ENCODE peak calls at places on chromosomes 7 and 10, in four cellular contexts. N is mesendoderm, A is IMR-90, D is H1. F is an unnamed sample.
A peak's percentile ranks its signal among the peaks of the same experiment; 100 is the strongest.

GRCh38 chr10:117047947-117048346 is 43.0 kb upstream of the SHTN1 start:
- DNase-seq in D (no peak), N (no peak), A (no peak), F (no peak)

GRCh38 chr7:96052860-96053452 is 268.9 kb downstream of the SLC25A13 start:
- DNase-seq in A (no peak), N (no peak), D (no peak), F (no peak)

GRCh38 chr7:2019693-2020511 is 212.8 kb downstream of the MAD1L1 start:
- DNase-seq in N (peak; percentile 25), D (no peak), A (peak; percentile 97), F (no peak)

GRCh38 chr10:115045516-115045915 is 47.6 kb upstream of the ATRNL1 start:
- DNase-seq in D (no peak), A (no peak), N (no peak), F (no peak)

GRCh38 chr7:44294325-44295069 is 30.9 kb downstream of the CAMK2B start:
- DNase-seq in A (no peak), D (no peak), N (no peak), F (no peak)

GRCh38 chr7:47349401-47349800 is 232.5 kb downstream of the TNS3 start:
- DNase-seq in N (no peak), A (no peak), D (no peak), F (no peak)

GRCh38 chr10:129968020-129968861 is 4.2 kb upstream of the EBF3 start:
- DNase-seq in D (no peak), A (no peak), N (no peak), F (no peak)

GRCh38 chr7:22185559-22185958 is 171.4 kb downstream of the RAPGEF5 start:
- DNase-seq in A (no peak), D (no peak), N (no peak), F (no peak)

GRCh38 chr7:115299379-115300038 is 377.6 kb downstream of the MDFIC start:
- DNase-seq in D (peak; percentile 3), N (peak; percentile 3), A (no peak), F (no peak)

GRCh38 chr7:84049034-84049433 is 145.6 kb downstream of the SEMA3A start:
- DNase-seq in N (no peak), D (no peak), A (no peak), F (no peak)

GRCh38 chr10:132849546-132850031 is 63.6 kb upstream of the NKX6-2 start:
- DNase-seq in A (no peak), D (no peak), N (no peak), F (peak; percentile 28)

GRCh38 chr7:43594020-43594419 is 11.1 kb downstream of the STK17A start:
- DNase-seq in D (no peak), N (no peak), A (no peak), F (no peak)

GRCh38 chr10:87636313-87636915 is 23.3 kb upstream of the PAPSS2 start:
- DNase-seq in N (no peak), D (no peak), A (no peak), F (no peak)

GRCh38 chr7:155796381-155797261 is 15.6 kb downstream of the SHH start:
- DNase-seq in A (no peak), D (no peak), N (peak; percentile 40), F (peak; percentile 81)

GRCh38 chr7:417625-417889 is 102.1 kb downstream of the PDGFA start:
- DNase-seq in A (no peak), D (no peak), N (no peak), F (no peak)

GRCh38 chr10:45550903-45551302 is 121.7 kb downstream of the ZFAND4 start:
- DNase-seq in N (no peak), A (peak; percentile 10), D (no peak), F (no peak)

GRCh38 chr10:13784067-13784466 is 197.3 kb downstream of the PRPF18 start:
- DNase-seq in D (no peak), N (peak; percentile 62), A (peak; percentile 64), F (peak; percentile 41)

GRCh38 chr10:6416892-6417512 is 163.1 kb downstream of the PRKCQ start:
- DNase-seq in N (peak; percentile 88), D (no peak), A (peak; percentile 57), F (no peak)

GRCh38 chr10:76618641-76619040 is 1019.0 kb downstream of the KCNMA1 start:
- DNase-seq in N (no peak), D (no peak), A (no peak), F (no peak)

GRCh38 chr10:63738410-63738809 is 217.2 kb downstream of the REEP3 start:
- DNase-seq in D (no peak), N (peak; percentile 79), A (peak; percentile 59), F (no peak)

GRCh38 chr7:98250789-98251188 is 1.2 kb downstream of the TECPR1 start:
- DNase-seq in A (no peak), N (peak; percentile 36), D (no peak), F (no peak)

GRCh38 chr7:127253289-127254162 is 785 bp upstream of the GRM8 start:
- DNase-seq in N (peak; percentile 79), A (peak; percentile 31), D (peak; percentile 34), F (peak; percentile 80)

GRCh38 chr10:77877461-77878344 is 48.9 kb downstream of the DLG5 start:
- DNase-seq in N (peak; percentile 99), A (peak; percentile 82), D (peak; percentile 72), F (peak; percentile 93)

GRCh38 chr10:6426317-6426716 is 153.8 kb downstream of the PRKCQ start:
- DNase-seq in A (no peak), D (no peak), N (no peak), F (no peak)

GRCh38 chr7:42219447-42219846 is 17.6 kb downstream of the GLI3 start:
- DNase-seq in A (no peak), D (no peak), N (no peak), F (no peak)

GRCh38 chr10:72417971-72418370 is 63.3 kb upstream of the DNAJB12 start:
- DNase-seq in A (no peak), D (no peak), N (peak; percentile 52), F (no peak)

GRCh38 chr7:157077986-157078644 is 60.6 kb upstream of the UBE3C start:
- DNase-seq in N (peak; percentile 11), D (no peak), A (no peak), F (peak; percentile 60)
- H2BK15ac ChIP-seq in N (no peak overlapping the region), D (peak overlapping the region; percentile 72), A (no peak overlapping the region), F (no peak overlapping the region)

GRCh38 chr7:136302049-136302448 is 324.9 kb upstream of the MTPN start:
- DNase-seq in D (no peak), A (no peak), N (no peak), F (no peak)
- H4K5ac ChIP-seq in D (no peak overlapping the region), A (no peak overlapping the region), N (no peak overlapping the region), F (no peak overlapping the region)

GRCh38 chr10:21423850-21424249 is 101.6 kb downstream of the SKIDA1 start:
- DNase-seq in N (no peak), D (no peak), A (no peak), F (no peak)

GRCh38 chr10:21421016-21421415 is 104.5 kb downstream of the SKIDA1 start:
- DNase-seq in A (no peak), D (no peak), N (no peak), F (no peak)

GRCh38 chr10:21421794-21422193 is 103.7 kb downstream of the SKIDA1 start:
- DNase-seq in D (no peak), N (no peak), A (no peak), F (no peak)

GRCh38 chr10:21424511-21424910 is 101.0 kb downstream of the SKIDA1 start:
- DNase-seq in N (no peak), D (no peak), A (peak; percentile 61), F (no peak)

GRCh38 chr10:21423338-21423737 is 102.1 kb downstream of the SKIDA1 start:
- DNase-seq in A (no peak), N (no peak), D (no peak), F (no peak)
- H3K18ac ChIP-seq in A (no peak overlapping the region), N (no peak overlapping the region), D (no peak overlapping the region), F (no peak overlapping the region)

GRCh38 chr10:61832866-61833481 is 68.5 kb upstream of the ARID5B start:
- DNase-seq in N (no peak), D (no peak), A (peak; percentile 40), F (no peak)

GRCh38 chr10:61830072-61830845 is 71.2 kb upstream of the ARID5B start:
- DNase-seq in D (no peak), N (no peak), A (no peak), F (no peak)

GRCh38 chr10:61828034-61828433 is 73.5 kb upstream of the ARID5B start:
- DNase-seq in D (no peak), A (no peak), N (no peak), F (no peak)

GRCh38 chr10:61828788-61829187 is 72.7 kb upstream of the ARID5B start:
- DNase-seq in A (no peak), N (no peak), D (no peak), F (no peak)

DNA sequence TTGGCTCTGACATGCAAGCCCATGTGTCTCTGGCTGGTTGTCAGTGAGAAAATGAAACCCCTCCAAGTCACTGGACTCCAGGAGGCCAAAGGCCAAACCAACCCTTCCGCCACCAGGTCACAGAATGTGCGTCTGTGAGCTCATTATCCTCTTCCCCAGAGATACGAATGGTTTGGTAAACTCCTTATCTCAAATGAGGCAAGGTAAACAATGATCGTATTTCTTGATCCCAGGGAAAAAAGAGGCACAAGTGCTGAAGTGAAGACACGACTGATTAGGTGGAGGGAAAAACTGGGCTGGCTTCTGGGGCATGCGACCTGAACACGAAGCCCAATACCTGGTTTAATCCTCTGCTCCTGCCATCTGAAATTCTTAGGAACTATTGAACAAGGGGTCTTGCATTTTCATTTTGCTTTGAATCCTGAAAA is 70.6 kb upstream of the ARID5B start:
- DNase-seq in D (no peak), A (no peak), N (no peak), F (no peak)
- H2BK15ac ChIP-seq in D (no peak overlapping the region), A (peak overlapping the region; percentile 44), N (no peak overlapping the region), F (no peak overlapping the region)

GRCh38 chr10:95440756-95441546 is 120.2 kb downstream of the SORBS1 start:
- DNase-seq in A (no peak), N (no peak), D (no peak), F (no peak)
- H4K5ac ChIP-seq in A (no peak overlapping the region), N (no peak overlapping the region), D (no peak overlapping the region), F (no peak overlapping the region)

GRCh38 chr10:126235979-126236851 is 152.1 kb downstream of the ADAM12 start:
- DNase-seq in D (no peak), N (no peak), A (no peak), F (no peak)
- H3K18ac ChIP-seq in D (no peak overlapping the region), N (no peak overlapping the region), A (no peak overlapping the region), F (no peak overlapping the region)

DNA sequence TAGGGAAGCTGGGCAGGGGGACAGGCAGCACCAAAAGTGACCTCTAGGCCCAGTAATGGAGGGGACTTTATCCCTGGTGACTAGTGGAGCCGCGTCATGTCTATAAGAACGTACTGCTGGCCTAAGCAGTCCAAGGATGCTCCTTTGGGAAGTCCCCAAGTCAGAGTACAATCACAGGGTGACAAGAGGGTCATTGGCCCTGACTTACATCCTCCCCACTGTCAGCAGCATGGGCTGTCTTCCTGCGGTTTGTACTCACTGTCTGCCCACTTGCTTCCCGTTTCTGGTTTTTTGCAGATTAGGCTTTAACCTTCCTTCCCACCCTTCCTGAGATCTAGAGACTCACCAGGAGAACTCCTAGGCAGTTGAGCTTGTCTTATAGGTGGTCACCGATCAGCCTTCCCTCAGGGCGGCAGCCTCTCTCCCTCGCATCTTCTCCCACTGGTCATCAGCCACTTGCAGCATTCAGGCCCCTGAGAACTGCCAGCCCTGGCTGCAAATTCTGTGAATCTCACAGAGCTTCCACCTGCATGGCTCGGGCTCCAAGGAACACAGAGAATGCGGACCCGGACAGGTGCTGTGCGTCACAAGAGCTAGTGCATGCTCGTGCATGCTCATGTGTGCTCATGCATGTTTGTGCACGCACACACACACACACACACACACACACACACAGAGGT is 177.1 kb downstream of the ARHGAP12 start:
- DNase-seq in A (no peak), N (no peak), D (no peak), F (no peak)
- H2BK15ac ChIP-seq in A (peak overlapping the region; percentile 30), N (no peak overlapping the region), D (peak overlapping the region; percentile 97), F (no peak overlapping the region)